ENCODE peak calls at places on chromosomes 5 and 9, in nine cellular contexts. One of them, this sample, is unnamed.

GRCh38 chr9:94908041-94908563 is 181.6 kb downstream of the AOPEP start:
- DNase-seq in A549: no peak
- DNase-seq in choroid plexus epithelial cell: peak; percentile 59
- DNase-seq in H1: peak; percentile 29
- DNase-seq in foreskin fibroblast: no peak
- DNase-seq in coronary artery: no peak
- DNase-seq in PC-3: no peak
- DNase-seq in esophagus muscularis mucosa: peak; percentile 91
- DNase-seq in dorsolateral prefrontal cortex: no peak
- DNase-seq in this sample: no peak

GRCh38 chr5:17445185-17445584 is 52.8 kb upstream of the TAF11L2 start:
- DNase-seq in A549: no peak
- DNase-seq in choroid plexus epithelial cell: no peak
- DNase-seq in H1: no peak
- DNase-seq in foreskin fibroblast: no peak
- DNase-seq in coronary artery: no peak
- DNase-seq in PC-3: peak; percentile 48
- DNase-seq in esophagus muscularis mucosa: no peak
- DNase-seq in dorsolateral prefrontal cortex: no peak
- DNase-seq in this sample: no peak

GRCh38 chr5:132265336-132266030 is 8.0 kb downstream of the PDLIM4 start:
- DNase-seq in A549: peak; percentile 62
- DNase-seq in choroid plexus epithelial cell: peak; percentile 96
- DNase-seq in H1: no peak
- DNase-seq in foreskin fibroblast: peak; percentile 97
- DNase-seq in coronary artery: peak; percentile 88
- DNase-seq in PC-3: peak; percentile 92
- DNase-seq in esophagus muscularis mucosa: peak; percentile 93
- DNase-seq in dorsolateral prefrontal cortex: no peak
- DNase-seq in this sample: no peak

GRCh38 chr5:169197343-169197742 is 103.6 kb downstream of the SLIT3 start:
- DNase-seq in A549: peak; percentile 20
- DNase-seq in choroid plexus epithelial cell: no peak
- DNase-seq in H1: no peak
- DNase-seq in foreskin fibroblast: peak; percentile 57
- DNase-seq in coronary artery: no peak
- DNase-seq in PC-3: peak; percentile 51
- DNase-seq in esophagus muscularis mucosa: no peak
- DNase-seq in dorsolateral prefrontal cortex: peak; percentile 52
- DNase-seq in this sample: no peak

GRCh38 chr5:65364907-65365306 is 116.8 kb downstream of the ADAMTS6 start:
- DNase-seq in A549: no peak
- DNase-seq in choroid plexus epithelial cell: peak; percentile 19
- DNase-seq in H1: no peak
- DNase-seq in foreskin fibroblast: no peak
- DNase-seq in coronary artery: no peak
- DNase-seq in PC-3: peak; percentile 4
- DNase-seq in esophagus muscularis mucosa: no peak
- DNase-seq in dorsolateral prefrontal cortex: no peak
- DNase-seq in this sample: peak; percentile 1

GRCh38 chr5:53871050-53871449 is 310.6 kb downstream of the NDUFS4 start:
- DNase-seq in A549: no peak
- DNase-seq in choroid plexus epithelial cell: peak; percentile 33
- DNase-seq in H1: no peak
- DNase-seq in foreskin fibroblast: peak; percentile 22
- DNase-seq in coronary artery: no peak
- DNase-seq in PC-3: peak; percentile 17
- DNase-seq in esophagus muscularis mucosa: no peak
- DNase-seq in dorsolateral prefrontal cortex: no peak
- DNase-seq in this sample: no peak

GRCh38 chr5:14399054-14399657 is 182.4 kb upstream of the OTULINL start:
- DNase-seq in A549: peak; percentile 53
- DNase-seq in choroid plexus epithelial cell: peak; percentile 90
- DNase-seq in H1: no peak
- DNase-seq in foreskin fibroblast: peak; percentile 81
- DNase-seq in coronary artery: no peak
- DNase-seq in PC-3: peak; percentile 84
- DNase-seq in esophagus muscularis mucosa: no peak
- DNase-seq in dorsolateral prefrontal cortex: no peak
- DNase-seq in this sample: no peak

GRCh38 chr9:37408933-37409710 is 13.4 kb upstream of the GRHPR start:
- DNase-seq in A549: no peak
- DNase-seq in choroid plexus epithelial cell: no peak
- DNase-seq in H1: no peak
- DNase-seq in foreskin fibroblast: no peak
- DNase-seq in coronary artery: no peak
- DNase-seq in PC-3: no peak
- DNase-seq in esophagus muscularis mucosa: no peak
- DNase-seq in dorsolateral prefrontal cortex: no peak
- DNase-seq in this sample: peak; percentile 95

GRCh38 chr5:157345067-157345466 is 79.1 kb downstream of the CYFIP2 start:
- DNase-seq in A549: no peak
- DNase-seq in choroid plexus epithelial cell: no peak
- DNase-seq in H1: no peak
- DNase-seq in foreskin fibroblast: no peak
- DNase-seq in coronary artery: no peak
- DNase-seq in PC-3: no peak
- DNase-seq in esophagus muscularis mucosa: no peak
- DNase-seq in dorsolateral prefrontal cortex: no peak
- DNase-seq in this sample: no peak

GRCh38 chr5:10151656-10152055 is 98.0 kb downstream of the ATPSCKMT start:
- DNase-seq in A549: no peak
- DNase-seq in choroid plexus epithelial cell: peak; percentile 14
- DNase-seq in H1: no peak
- DNase-seq in foreskin fibroblast: no peak
- DNase-seq in coronary artery: no peak
- DNase-seq in PC-3: peak; percentile 28
- DNase-seq in esophagus muscularis mucosa: peak; percentile 60
- DNase-seq in dorsolateral prefrontal cortex: no peak
- DNase-seq in this sample: no peak

GRCh38 chr5:111498346-111498745 is 14.0 kb downstream of the STARD4 start:
- DNase-seq in A549: no peak
- DNase-seq in choroid plexus epithelial cell: no peak
- DNase-seq in H1: no peak
- DNase-seq in foreskin fibroblast: no peak
- DNase-seq in coronary artery: no peak
- DNase-seq in PC-3: no peak
- DNase-seq in esophagus muscularis mucosa: no peak
- DNase-seq in dorsolateral prefrontal cortex: no peak
- DNase-seq in this sample: no peak

GRCh38 chr9:97905228-97905627 is 17.1 kb downstream of the TRMO start:
- DNase-seq in A549: no peak
- DNase-seq in choroid plexus epithelial cell: no peak
- DNase-seq in H1: no peak
- DNase-seq in foreskin fibroblast: no peak
- DNase-seq in coronary artery: no peak
- DNase-seq in PC-3: no peak
- DNase-seq in esophagus muscularis mucosa: no peak
- DNase-seq in dorsolateral prefrontal cortex: no peak
- DNase-seq in this sample: no peak

GRCh38 chr5:124889850-124890249 is 143.4 kb upstream of the ZNF608 start:
- DNase-seq in A549: no peak
- DNase-seq in choroid plexus epithelial cell: no peak
- DNase-seq in H1: no peak
- DNase-seq in foreskin fibroblast: no peak
- DNase-seq in coronary artery: no peak
- DNase-seq in PC-3: no peak
- DNase-seq in esophagus muscularis mucosa: no peak
- DNase-seq in dorsolateral prefrontal cortex: no peak
- DNase-seq in this sample: no peak

GRCh38 chr5:124888622-124889521 is 142.4 kb upstream of the ZNF608 start:
- DNase-seq in A549: no peak
- DNase-seq in choroid plexus epithelial cell: no peak
- DNase-seq in H1: no peak
- DNase-seq in foreskin fibroblast: no peak
- DNase-seq in coronary artery: no peak
- DNase-seq in PC-3: no peak
- DNase-seq in esophagus muscularis mucosa: no peak
- DNase-seq in dorsolateral prefrontal cortex: no peak
- DNase-seq in this sample: no peak

GRCh38 chr5:124887223-124887622 is 140.8 kb upstream of the ZNF608 start:
- DNase-seq in A549: no peak
- DNase-seq in choroid plexus epithelial cell: no peak
- DNase-seq in H1: no peak
- DNase-seq in foreskin fibroblast: no peak
- DNase-seq in coronary artery: no peak
- DNase-seq in PC-3: no peak
- DNase-seq in esophagus muscularis mucosa: no peak
- DNase-seq in dorsolateral prefrontal cortex: no peak
- DNase-seq in this sample: no peak

GRCh38 chr5:124889522-124889828 is 143.0 kb upstream of the ZNF608 start:
- DNase-seq in A549: no peak
- DNase-seq in choroid plexus epithelial cell: no peak
- DNase-seq in H1: no peak
- DNase-seq in foreskin fibroblast: peak; percentile 42
- DNase-seq in coronary artery: no peak
- DNase-seq in PC-3: peak; percentile 24
- DNase-seq in esophagus muscularis mucosa: no peak
- DNase-seq in dorsolateral prefrontal cortex: no peak
- DNase-seq in this sample: no peak

DNA sequence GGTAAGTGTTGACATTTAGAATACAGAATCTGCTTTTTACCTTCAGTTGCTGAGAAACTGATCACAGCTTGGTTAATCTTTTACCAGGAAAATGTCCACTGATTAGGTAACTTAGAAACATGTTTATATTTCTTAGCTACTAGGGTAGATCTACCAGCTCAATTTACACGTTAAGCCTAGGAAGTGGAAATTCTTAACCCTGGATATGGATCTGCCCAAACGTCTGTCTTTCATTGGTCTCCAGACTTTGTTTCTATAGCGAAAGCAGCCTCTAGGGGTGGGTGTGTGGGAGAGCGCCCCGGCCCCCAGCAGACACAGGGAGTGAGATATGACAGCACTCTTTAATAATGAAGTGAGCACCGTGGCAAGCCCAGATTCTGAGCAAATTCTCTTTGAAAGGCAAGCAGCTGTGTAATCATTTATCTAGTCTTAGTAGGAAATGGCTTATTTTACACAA is 141.6 kb upstream of the ZNF608 start:
- DNase-seq in A549: peak; percentile 27
- DNase-seq in choroid plexus epithelial cell: peak; percentile 47
- DNase-seq in H1: no peak
- DNase-seq in foreskin fibroblast: no peak
- DNase-seq in coronary artery: no peak
- DNase-seq in PC-3: no peak
- DNase-seq in esophagus muscularis mucosa: no peak
- DNase-seq in dorsolateral prefrontal cortex: no peak
- DNase-seq in this sample: no peak
- TF ChIP-seq CTCF in A549: no peak
- TF ChIP-seq CTCF in choroid plexus epithelial cell: peak; percentile 46
- TF ChIP-seq CTCF in H1: peak; percentile 46
- TF ChIP-seq CTCF in foreskin fibroblast: no peak
- TF ChIP-seq CTCF in coronary artery: no peak
- TF ChIP-seq CTCF in PC-3: no peak
- TF ChIP-seq CTCF in esophagus muscularis mucosa: no peak
- TF ChIP-seq CTCF in dorsolateral prefrontal cortex: peak; percentile 10
- TF ChIP-seq CTCF in this sample: no peak

DNA sequence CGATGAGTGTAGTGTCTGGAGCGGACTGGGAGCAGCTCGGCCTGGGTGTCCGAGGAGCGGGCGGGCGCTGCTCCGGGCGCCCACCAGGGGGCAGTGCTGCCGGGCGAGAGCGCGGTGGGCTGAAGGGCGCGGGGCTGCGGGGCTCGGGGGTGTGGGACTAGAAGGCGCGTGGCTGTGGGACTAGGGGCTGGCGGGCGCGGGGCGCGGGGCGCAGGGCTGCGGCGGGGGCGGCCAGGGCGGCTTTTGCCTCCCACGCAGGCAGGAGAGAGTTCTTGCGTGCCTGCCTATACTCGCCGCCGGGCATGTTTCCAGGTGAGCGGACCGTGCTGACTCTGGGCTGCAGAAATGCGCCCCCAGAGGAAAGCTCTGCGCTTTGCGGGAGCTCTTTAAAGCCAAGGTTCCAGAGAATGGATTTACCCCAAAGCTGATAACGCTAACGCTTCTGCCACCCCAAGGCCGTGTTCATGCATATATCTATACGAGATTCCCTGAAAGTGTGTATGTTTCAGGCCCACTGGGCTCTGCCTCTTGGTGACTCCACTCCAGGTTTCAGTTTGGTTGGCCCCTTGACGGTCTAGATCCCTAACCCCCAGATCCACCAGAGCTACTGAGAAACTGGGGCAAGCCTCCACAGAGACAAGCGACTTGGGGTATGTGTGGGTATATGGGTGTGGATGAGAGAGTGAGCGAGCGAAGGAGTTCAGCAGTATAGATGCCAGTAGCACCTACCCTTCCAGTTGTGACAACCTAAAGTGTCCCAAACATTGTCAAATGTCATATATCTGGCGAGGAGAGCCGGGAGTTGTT is 56.2 kb downstream of the ACER2 start:
- DNase-seq in A549: peak; percentile 92
- DNase-seq in choroid plexus epithelial cell: peak; percentile 86
- DNase-seq in H1: peak; percentile 93
- DNase-seq in foreskin fibroblast: peak; percentile 87
- DNase-seq in coronary artery: peak; percentile 82
- DNase-seq in PC-3: peak; percentile 67
- DNase-seq in esophagus muscularis mucosa: no peak
- DNase-seq in dorsolateral prefrontal cortex: peak; percentile 80
- DNase-seq in this sample: peak; percentile 75
- H3K4me3 ChIP-seq in A549: peak overlapping the region; percentile 48
- H3K4me3 ChIP-seq in choroid plexus epithelial cell: peak overlapping the region; percentile 44
- H3K4me3 ChIP-seq in H1: peak overlapping the region; percentile 46
- H3K4me3 ChIP-seq in foreskin fibroblast: peak overlapping the region; percentile 15
- H3K4me3 ChIP-seq in coronary artery: peak overlapping the region; percentile 67
- H3K4me3 ChIP-seq in PC-3: peak overlapping the region; percentile 74
- H3K4me3 ChIP-seq in esophagus muscularis mucosa: peak overlapping the region; percentile 65
- H3K4me3 ChIP-seq in dorsolateral prefrontal cortex: peak overlapping the region; percentile 65
- H3K4me3 ChIP-seq in this sample: peak overlapping the region; percentile 43

DNA sequence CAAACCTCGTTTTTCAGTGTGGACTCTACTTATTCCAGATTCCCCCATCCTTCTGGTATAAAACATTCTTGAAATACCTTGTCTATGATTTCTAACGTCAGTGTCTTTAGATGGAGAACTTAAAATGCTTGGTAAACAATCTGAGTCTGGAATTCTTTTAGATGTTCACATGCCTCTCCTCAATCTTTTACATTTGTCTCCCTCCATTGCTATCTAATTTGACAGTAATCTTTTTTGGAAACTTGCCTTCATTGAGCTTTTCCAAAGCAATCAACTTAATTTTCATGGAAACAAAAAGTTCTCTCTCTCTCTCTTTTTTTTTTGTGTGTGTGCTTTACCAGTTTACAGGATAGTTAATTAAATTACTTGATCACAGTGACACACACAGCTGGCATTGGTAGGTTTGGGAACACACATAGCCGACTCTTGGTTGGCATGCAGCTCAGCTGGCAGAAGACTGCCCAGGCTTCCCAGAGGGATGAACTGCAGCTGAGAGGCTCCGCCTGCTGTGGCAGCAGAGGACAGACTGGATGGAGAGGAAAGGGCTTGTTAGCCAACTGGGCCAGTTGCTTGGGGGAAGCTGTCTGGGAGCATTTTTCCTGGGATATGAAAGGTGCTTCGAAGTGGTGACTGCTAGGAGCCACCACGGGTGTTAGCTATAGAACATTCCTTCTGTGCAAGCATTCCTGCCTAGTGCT is 271.3 kb downstream of the ZSWIM6 start:
- DNase-seq in A549: peak; percentile 44
- DNase-seq in choroid plexus epithelial cell: peak; percentile 17
- DNase-seq in H1: no peak
- DNase-seq in foreskin fibroblast: peak; percentile 37
- DNase-seq in coronary artery: no peak
- DNase-seq in PC-3: peak; percentile 6
- DNase-seq in esophagus muscularis mucosa: no peak
- DNase-seq in dorsolateral prefrontal cortex: peak; percentile 78
- DNase-seq in this sample: no peak
- TF ChIP-seq CTCF in A549: no peak
- TF ChIP-seq CTCF in choroid plexus epithelial cell: no peak
- TF ChIP-seq CTCF in H1: peak; percentile 11
- TF ChIP-seq CTCF in foreskin fibroblast: no peak
- TF ChIP-seq CTCF in coronary artery: peak; percentile 12
- TF ChIP-seq CTCF in PC-3: no peak
- TF ChIP-seq CTCF in esophagus muscularis mucosa: no peak
- TF ChIP-seq CTCF in dorsolateral prefrontal cortex: peak; percentile 34
- TF ChIP-seq CTCF in this sample: no peak

GRCh38 chr9:127783644-127784043 is 2.2 kb upstream of the CDK9 start:
- DNase-seq in A549: no peak
- DNase-seq in choroid plexus epithelial cell: no peak
- DNase-seq in H1: no peak
- DNase-seq in foreskin fibroblast: no peak
- DNase-seq in coronary artery: no peak
- DNase-seq in PC-3: no peak
- DNase-seq in esophagus muscularis mucosa: no peak
- DNase-seq in dorsolateral prefrontal cortex: no peak
- DNase-seq in this sample: no peak
- H3K4me3 ChIP-seq in A549: no peak overlapping the region
- H3K4me3 ChIP-seq in choroid plexus epithelial cell: no peak overlapping the region
- H3K4me3 ChIP-seq in H1: no peak overlapping the region
- H3K4me3 ChIP-seq in foreskin fibroblast: no peak overlapping the region
- H3K4me3 ChIP-seq in coronary artery: no peak overlapping the region
- H3K4me3 ChIP-seq in PC-3: no peak overlapping the region
- H3K4me3 ChIP-seq in esophagus muscularis mucosa: no peak overlapping the region
- H3K4me3 ChIP-seq in dorsolateral prefrontal cortex: no peak overlapping the region
- H3K4me3 ChIP-seq in this sample: no peak overlapping the region